ENCODE peak calls at places on chromosomes 3 and 15, in eight cellular contexts. One of them, this sample, is unnamed.

GRCh38 chr3:127063916-127064315 is 81.0 kb downstream of the PLXNA1 start:
- DNase-seq in ovary: no peak
- DNase-seq in lower lobe of right lung: no peak
- DNase-seq in A549: no peak
- DNase-seq in Peyer's patch: no peak
- DNase-seq in transverse colon: no peak
- DNase-seq in CD8-positive, alpha-beta memory T cell: no peak
- DNase-seq in astrocyte: no peak
- DNase-seq in this sample: no peak

GRCh38 chr3:31371464-31371863 is 161.3 kb upstream of the STT3B start:
- DNase-seq in ovary: no peak
- DNase-seq in lower lobe of right lung: no peak
- DNase-seq in A549: no peak
- DNase-seq in Peyer's patch: no peak
- DNase-seq in transverse colon: no peak
- DNase-seq in CD8-positive, alpha-beta memory T cell: no peak
- DNase-seq in astrocyte: peak
- DNase-seq in this sample: no peak

GRCh38 chr3:42983927-42984326 is 4.8 kb downstream of the GASK1A start:
- DNase-seq in ovary: no peak
- DNase-seq in lower lobe of right lung: no peak
- DNase-seq in A549: no peak
- DNase-seq in Peyer's patch: no peak
- DNase-seq in transverse colon: no peak
- DNase-seq in CD8-positive, alpha-beta memory T cell: no peak
- DNase-seq in astrocyte: no peak
- DNase-seq in this sample: no peak

GRCh38 chr3:100440895-100441294 is 39.6 kb downstream of the LNP1 start:
- DNase-seq in ovary: no peak
- DNase-seq in lower lobe of right lung: no peak
- DNase-seq in A549: no peak
- DNase-seq in Peyer's patch: no peak
- DNase-seq in transverse colon: no peak
- DNase-seq in CD8-positive, alpha-beta memory T cell: no peak
- DNase-seq in astrocyte: no peak
- DNase-seq in this sample: no peak

GRCh38 chr15:52803543-52804306 is 13.6 kb upstream of the ONECUT1 start:
- DNase-seq in ovary: no peak
- DNase-seq in lower lobe of right lung: peak
- DNase-seq in A549: no peak
- DNase-seq in Peyer's patch: no peak
- DNase-seq in transverse colon: no peak
- DNase-seq in CD8-positive, alpha-beta memory T cell: no peak
- DNase-seq in astrocyte: no peak
- DNase-seq in this sample: peak

GRCh38 chr3:72031581-72031980 is 246.6 kb upstream of the PROK2 start:
- DNase-seq in ovary: no peak
- DNase-seq in lower lobe of right lung: peak
- DNase-seq in A549: no peak
- DNase-seq in Peyer's patch: no peak
- DNase-seq in transverse colon: no peak
- DNase-seq in CD8-positive, alpha-beta memory T cell: no peak
- DNase-seq in astrocyte: peak
- DNase-seq in this sample: no peak

GRCh38 chr15:74621936-74622335 is 6.3 kb downstream of the CLK3 start:
- DNase-seq in ovary: no peak
- DNase-seq in lower lobe of right lung: peak
- DNase-seq in A549: no peak
- DNase-seq in Peyer's patch: no peak
- DNase-seq in transverse colon: no peak
- DNase-seq in CD8-positive, alpha-beta memory T cell: no peak
- DNase-seq in astrocyte: no peak
- DNase-seq in this sample: no peak

GRCh38 chr3:4413467-4413866 is 53.6 kb downstream of the SUMF1 start:
- DNase-seq in ovary: no peak
- DNase-seq in lower lobe of right lung: no peak
- DNase-seq in A549: no peak
- DNase-seq in Peyer's patch: no peak
- DNase-seq in transverse colon: no peak
- DNase-seq in CD8-positive, alpha-beta memory T cell: no peak
- DNase-seq in astrocyte: peak
- DNase-seq in this sample: no peak

GRCh38 chr15:69583627-69584026 is 131.0 kb downstream of the RPLP1 start:
- DNase-seq in ovary: no peak
- DNase-seq in lower lobe of right lung: no peak
- DNase-seq in A549: no peak
- DNase-seq in Peyer's patch: peak
- DNase-seq in transverse colon: no peak
- DNase-seq in CD8-positive, alpha-beta memory T cell: no peak
- DNase-seq in astrocyte: no peak
- DNase-seq in this sample: no peak

GRCh38 chr3:78857494-78858111 is 910.2 kb downstream of the ROBO1 start:
- DNase-seq in ovary: no peak
- DNase-seq in lower lobe of right lung: no peak
- DNase-seq in A549: peak
- DNase-seq in Peyer's patch: no peak
- DNase-seq in transverse colon: no peak
- DNase-seq in CD8-positive, alpha-beta memory T cell: no peak
- DNase-seq in astrocyte: peak
- DNase-seq in this sample: no peak

GRCh38 chr15:51097553-51098330 is 3.0 kb upstream of the TNFAIP8L3 start:
- DNase-seq in ovary: no peak
- DNase-seq in lower lobe of right lung: no peak
- DNase-seq in A549: no peak
- DNase-seq in Peyer's patch: no peak
- DNase-seq in transverse colon: no peak
- DNase-seq in CD8-positive, alpha-beta memory T cell: no peak
- DNase-seq in astrocyte: peak
- DNase-seq in this sample: no peak

GRCh38 chr3:88123526-88123925 is 26.2 kb upstream of the C3orf38 start:
- DNase-seq in ovary: no peak
- DNase-seq in lower lobe of right lung: no peak
- DNase-seq in A549: no peak
- DNase-seq in Peyer's patch: no peak
- DNase-seq in transverse colon: no peak
- DNase-seq in CD8-positive, alpha-beta memory T cell: no peak
- DNase-seq in astrocyte: no peak
- DNase-seq in this sample: no peak

GRCh38 chr3:138818175-138818574 is 16.6 kb downstream of the PIK3CB start:
- DNase-seq in ovary: no peak
- DNase-seq in lower lobe of right lung: no peak
- DNase-seq in A549: no peak
- DNase-seq in Peyer's patch: no peak
- DNase-seq in transverse colon: no peak
- DNase-seq in CD8-positive, alpha-beta memory T cell: no peak
- DNase-seq in astrocyte: no peak
- DNase-seq in this sample: no peak

GRCh38 chr15:74482661-74483060 is 21.7 kb upstream of the UBL7 start:
- DNase-seq in ovary: no peak
- DNase-seq in lower lobe of right lung: no peak
- DNase-seq in A549: no peak
- DNase-seq in Peyer's patch: no peak
- DNase-seq in transverse colon: no peak
- DNase-seq in CD8-positive, alpha-beta memory T cell: no peak
- DNase-seq in astrocyte: no peak
- DNase-seq in this sample: peak

GRCh38 chr15:60381148-60381788 is 16.5 kb downstream of the ANXA2 start:
- DNase-seq in ovary: no peak
- DNase-seq in lower lobe of right lung: no peak
- DNase-seq in A549: peak
- DNase-seq in Peyer's patch: no peak
- DNase-seq in transverse colon: no peak
- DNase-seq in CD8-positive, alpha-beta memory T cell: no peak
- DNase-seq in astrocyte: peak
- DNase-seq in this sample: no peak

GRCh38 chr15:59703979-59704796 is 15.1 kb upstream of the BNIP2 start:
- DNase-seq in ovary: no peak
- DNase-seq in lower lobe of right lung: no peak
- DNase-seq in A549: peak
- DNase-seq in Peyer's patch: no peak
- DNase-seq in transverse colon: no peak
- DNase-seq in CD8-positive, alpha-beta memory T cell: no peak
- DNase-seq in astrocyte: no peak
- DNase-seq in this sample: no peak

GRCh38 chr3:55750525-55750924 is 263.4 kb upstream of the WNT5A start:
- DNase-seq in ovary: no peak
- DNase-seq in lower lobe of right lung: peak
- DNase-seq in A549: peak
- DNase-seq in Peyer's patch: no peak
- DNase-seq in transverse colon: peak
- DNase-seq in CD8-positive, alpha-beta memory T cell: no peak
- DNase-seq in astrocyte: peak
- DNase-seq in this sample: peak

GRCh38 chr3:132038198-132038825 is 3.5 kb upstream of the CPNE4 start:
- DNase-seq in ovary: no peak
- DNase-seq in lower lobe of right lung: no peak
- DNase-seq in A549: peak
- DNase-seq in Peyer's patch: no peak
- DNase-seq in transverse colon: no peak
- DNase-seq in CD8-positive, alpha-beta memory T cell: no peak
- DNase-seq in astrocyte: no peak
- DNase-seq in this sample: no peak

GRCh38 chr3:25713316-25713967 is 48.7 kb upstream of the TOP2B start:
- DNase-seq in ovary: no peak
- DNase-seq in lower lobe of right lung: no peak
- DNase-seq in A549: no peak
- DNase-seq in Peyer's patch: no peak
- DNase-seq in transverse colon: no peak
- DNase-seq in CD8-positive, alpha-beta memory T cell: no peak
- DNase-seq in astrocyte: no peak
- DNase-seq in this sample: no peak

GRCh38 chr15:39456582-39457330 is 124.1 kb upstream of the THBS1 start:
- DNase-seq in ovary: no peak
- DNase-seq in lower lobe of right lung: no peak
- DNase-seq in A549: no peak
- DNase-seq in Peyer's patch: no peak
- DNase-seq in transverse colon: no peak
- DNase-seq in CD8-positive, alpha-beta memory T cell: no peak
- DNase-seq in astrocyte: no peak
- DNase-seq in this sample: no peak
- H3K4me3 ChIP-seq in ovary: no peak
- H3K4me3 ChIP-seq in lower lobe of right lung: no peak
- H3K4me3 ChIP-seq in A549: no peak
- H3K4me3 ChIP-seq in Peyer's patch: no peak
- H3K4me3 ChIP-seq in transverse colon: no peak
- H3K4me3 ChIP-seq in CD8-positive, alpha-beta memory T cell: no peak
- H3K4me3 ChIP-seq in astrocyte: no peak
- H3K4me3 ChIP-seq in this sample: no peak

GRCh38 chr15:98321916-98322315 is 326.4 kb upstream of the IGF1R start:
- DNase-seq in ovary: no peak
- DNase-seq in lower lobe of right lung: no peak
- DNase-seq in A549: no peak
- DNase-seq in Peyer's patch: no peak
- DNase-seq in transverse colon: no peak
- DNase-seq in CD8-positive, alpha-beta memory T cell: no peak
- DNase-seq in astrocyte: no peak
- DNase-seq in this sample: peak
- H3K27ac ChIP-seq in ovary: no peak
- H3K27ac ChIP-seq in lower lobe of right lung: no peak
- H3K27ac ChIP-seq in A549: no peak
- H3K27ac ChIP-seq in Peyer's patch: no peak
- H3K27ac ChIP-seq in transverse colon: no peak
- H3K27ac ChIP-seq in CD8-positive, alpha-beta memory T cell: no peak
- H3K27ac ChIP-seq in astrocyte: no peak
- H3K27ac ChIP-seq in this sample: peak

GRCh38 chr3:142051351-142051750 is 98.0 kb downstream of the TFDP2 start:
- DNase-seq in ovary: no peak
- DNase-seq in lower lobe of right lung: no peak
- DNase-seq in A549: no peak
- DNase-seq in Peyer's patch: no peak
- DNase-seq in transverse colon: no peak
- DNase-seq in CD8-positive, alpha-beta memory T cell: no peak
- DNase-seq in astrocyte: no peak
- DNase-seq in this sample: no peak

GRCh38 chr3:142047021-142047369 is 102.3 kb downstream of the TFDP2 start:
- DNase-seq in ovary: no peak
- DNase-seq in lower lobe of right lung: no peak
- DNase-seq in A549: no peak
- DNase-seq in Peyer's patch: no peak
- DNase-seq in transverse colon: no peak
- DNase-seq in CD8-positive, alpha-beta memory T cell: no peak
- DNase-seq in astrocyte: no peak
- DNase-seq in this sample: no peak

GRCh38 chr3:142040941-142041575 is 108.3 kb downstream of the TFDP2 start:
- DNase-seq in ovary: no peak
- DNase-seq in lower lobe of right lung: no peak
- DNase-seq in A549: no peak
- DNase-seq in Peyer's patch: no peak
- DNase-seq in transverse colon: no peak
- DNase-seq in CD8-positive, alpha-beta memory T cell: no peak
- DNase-seq in astrocyte: no peak
- DNase-seq in this sample: no peak

DNA sequence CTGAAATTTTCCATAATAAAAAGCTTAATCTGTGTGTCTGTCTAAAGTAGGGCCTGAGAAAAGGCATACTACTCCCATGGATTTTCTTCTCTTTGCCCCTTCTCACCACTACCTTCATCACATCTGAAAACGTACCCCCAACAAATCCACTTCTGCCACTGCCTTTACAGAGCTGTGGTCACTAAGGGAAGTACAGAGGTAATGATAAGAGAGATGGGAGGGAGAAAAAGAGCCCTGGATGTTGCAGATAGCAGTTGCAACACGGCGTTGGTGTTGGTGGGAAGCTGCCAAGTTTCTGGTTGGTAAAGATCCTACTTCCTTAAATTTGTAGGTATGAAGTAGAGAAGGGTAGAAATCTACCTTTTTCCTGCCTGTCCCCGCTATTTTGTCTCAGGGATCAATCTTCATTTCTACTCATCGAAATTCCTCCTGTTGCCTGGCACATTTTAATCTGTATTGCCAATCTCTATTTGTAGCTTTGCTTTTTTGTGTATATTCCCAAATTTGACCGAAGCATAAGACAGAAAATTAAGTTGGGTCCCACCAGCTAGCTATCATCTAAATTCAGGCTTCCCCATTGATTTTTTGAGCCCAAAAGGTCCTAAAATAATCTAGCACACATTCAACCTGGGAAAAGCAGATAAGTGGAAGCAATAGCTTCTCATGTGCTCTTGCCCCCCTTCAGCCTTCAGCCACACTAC is 102.9 kb downstream of the TFDP2 start:
- DNase-seq in ovary: no peak
- DNase-seq in lower lobe of right lung: no peak
- DNase-seq in A549: no peak
- DNase-seq in Peyer's patch: no peak
- DNase-seq in transverse colon: no peak
- DNase-seq in CD8-positive, alpha-beta memory T cell: no peak
- DNase-seq in astrocyte: no peak
- DNase-seq in this sample: no peak
- H3K4me3 ChIP-seq in ovary: no peak
- H3K4me3 ChIP-seq in lower lobe of right lung: no peak
- H3K4me3 ChIP-seq in A549: no peak
- H3K4me3 ChIP-seq in Peyer's patch: no peak
- H3K4me3 ChIP-seq in transverse colon: no peak
- H3K4me3 ChIP-seq in CD8-positive, alpha-beta memory T cell: no peak
- H3K4me3 ChIP-seq in astrocyte: no peak
- H3K4me3 ChIP-seq in this sample: no peak

DNA sequence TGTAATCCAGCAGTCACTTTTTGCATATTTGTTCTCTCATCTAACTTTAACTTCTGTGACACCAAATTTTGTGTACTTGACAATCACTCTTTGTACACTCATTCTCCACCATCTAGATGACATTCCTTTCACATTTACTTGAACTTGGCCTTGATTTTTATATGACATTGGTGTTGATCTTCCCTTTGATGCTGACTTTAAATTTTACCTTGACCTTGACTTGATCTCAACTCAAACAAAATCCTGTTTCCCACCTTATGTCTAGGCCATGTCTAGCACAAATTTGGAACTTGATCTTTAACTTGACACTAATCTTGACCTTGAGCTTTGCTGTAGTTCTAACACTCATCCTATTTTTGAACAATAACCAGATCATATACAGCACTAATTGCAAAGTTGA is 33.2 kb downstream of the ROPN1B start:
- DNase-seq in ovary: no peak
- DNase-seq in lower lobe of right lung: no peak
- DNase-seq in A549: no peak
- DNase-seq in Peyer's patch: no peak
- DNase-seq in transverse colon: no peak
- DNase-seq in CD8-positive, alpha-beta memory T cell: no peak
- DNase-seq in astrocyte: no peak
- DNase-seq in this sample: no peak
- H3K27ac ChIP-seq in ovary: no peak
- H3K27ac ChIP-seq in lower lobe of right lung: no peak
- H3K27ac ChIP-seq in A549: no peak
- H3K27ac ChIP-seq in Peyer's patch: no peak
- H3K27ac ChIP-seq in transverse colon: no peak
- H3K27ac ChIP-seq in CD8-positive, alpha-beta memory T cell: no peak
- H3K27ac ChIP-seq in astrocyte: no peak
- H3K27ac ChIP-seq in this sample: no peak